ENCODE peak calls at places on chromosomes 3 and 15, in eight cellular contexts. One of them, this sample, is unnamed.
A peak's percentile ranks its signal among the peaks of the same experiment; 100 is the strongest.

GRCh38 chr3:15420871-15421270 is 6.5 kb downstream of the METTL6 start:
- DNase-seq in tibial artery: no peak
- DNase-seq in left ventricle myocardium inferior: no peak
- DNase-seq in mesendoderm: no peak
- DNase-seq in H1: no peak
- DNase-seq in right atrium auricular region: no peak
- DNase-seq in transverse colon: no peak
- DNase-seq in SJSA1: no peak
- DNase-seq in this sample: no peak

GRCh38 chr3:133851931-133852330 is 43.8 kb downstream of the RAB6B start:
- DNase-seq in tibial artery: no peak
- DNase-seq in left ventricle myocardium inferior: no peak
- DNase-seq in mesendoderm: no peak
- DNase-seq in H1: no peak
- DNase-seq in right atrium auricular region: no peak
- DNase-seq in transverse colon: no peak
- DNase-seq in SJSA1: no peak
- DNase-seq in this sample: no peak

GRCh38 chr3:73999501-73999900 is 374.8 kb upstream of the PDZRN3 start:
- DNase-seq in tibial artery: no peak
- DNase-seq in left ventricle myocardium inferior: no peak
- DNase-seq in mesendoderm: no peak
- DNase-seq in H1: no peak
- DNase-seq in right atrium auricular region: no peak
- DNase-seq in transverse colon: no peak
- DNase-seq in SJSA1: no peak
- DNase-seq in this sample: no peak

GRCh38 chr3:99866167-99866810 is 48.6 kb downstream of the CMSS1 start:
- DNase-seq in tibial artery: no peak
- DNase-seq in left ventricle myocardium inferior: no peak
- DNase-seq in mesendoderm: no peak
- DNase-seq in H1: no peak
- DNase-seq in right atrium auricular region: no peak
- DNase-seq in transverse colon: no peak
- DNase-seq in SJSA1: no peak
- DNase-seq in this sample: no peak

GRCh38 chr15:70535071-70535954 is 228.0 kb downstream of the UACA start:
- DNase-seq in tibial artery: no peak
- DNase-seq in left ventricle myocardium inferior: no peak
- DNase-seq in mesendoderm: no peak
- DNase-seq in H1: no peak
- DNase-seq in right atrium auricular region: peak; percentile 44
- DNase-seq in transverse colon: peak; percentile 41
- DNase-seq in SJSA1: no peak
- DNase-seq in this sample: no peak

GRCh38 chr3:129291487-129291886 is 12.8 kb downstream of the HMCES start:
- DNase-seq in tibial artery: no peak
- DNase-seq in left ventricle myocardium inferior: no peak
- DNase-seq in mesendoderm: no peak
- DNase-seq in H1: no peak
- DNase-seq in right atrium auricular region: no peak
- DNase-seq in transverse colon: no peak
- DNase-seq in SJSA1: no peak
- DNase-seq in this sample: no peak

GRCh38 chr3:24158756-24159155 is 213.7 kb downstream of the NR1D2 start:
- DNase-seq in tibial artery: no peak
- DNase-seq in left ventricle myocardium inferior: no peak
- DNase-seq in mesendoderm: peak; percentile 19
- DNase-seq in H1: no peak
- DNase-seq in right atrium auricular region: no peak
- DNase-seq in transverse colon: no peak
- DNase-seq in SJSA1: no peak
- DNase-seq in this sample: no peak

GRCh38 chr15:42707068-42707467 is 29.9 kb downstream of the CDAN1 start:
- DNase-seq in tibial artery: no peak
- DNase-seq in left ventricle myocardium inferior: no peak
- DNase-seq in mesendoderm: no peak
- DNase-seq in H1: no peak
- DNase-seq in right atrium auricular region: no peak
- DNase-seq in transverse colon: no peak
- DNase-seq in SJSA1: no peak
- DNase-seq in this sample: no peak

GRCh38 chr3:42749753-42750231 is 23.3 kb downstream of the CCDC13 start:
- DNase-seq in tibial artery: peak; percentile 69
- DNase-seq in left ventricle myocardium inferior: no peak
- DNase-seq in mesendoderm: peak; percentile 92
- DNase-seq in H1: no peak
- DNase-seq in right atrium auricular region: no peak
- DNase-seq in transverse colon: no peak
- DNase-seq in SJSA1: no peak
- DNase-seq in this sample: no peak

DNA sequence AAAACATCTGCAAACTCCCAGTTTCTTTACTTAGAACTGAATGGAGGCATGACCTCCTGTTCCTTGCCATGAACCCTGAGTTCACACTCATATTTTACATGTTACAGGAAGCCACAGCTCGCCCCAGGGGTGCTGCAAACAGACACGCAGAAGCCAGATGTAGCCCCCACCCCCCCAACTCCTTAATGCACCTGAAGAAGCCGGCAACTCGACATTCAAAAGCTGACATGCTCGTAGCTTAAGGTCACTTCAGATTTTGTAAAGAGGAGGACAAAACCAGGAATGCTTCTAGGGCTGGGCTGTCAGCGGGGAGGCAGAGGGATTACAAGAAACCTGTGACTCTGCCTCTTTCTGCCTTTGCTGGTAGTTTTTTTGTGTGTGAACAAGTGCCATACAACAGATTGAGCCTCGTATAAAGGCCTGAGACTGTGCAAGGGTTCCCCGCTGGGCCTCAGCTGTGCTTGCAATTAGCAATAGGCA is 42.0 kb upstream of the FEZF2 start:
- DNase-seq in tibial artery: no peak
- DNase-seq in left ventricle myocardium inferior: no peak
- DNase-seq in mesendoderm: peak; percentile 78
- DNase-seq in H1: peak; percentile 83
- DNase-seq in right atrium auricular region: no peak
- DNase-seq in transverse colon: no peak
- DNase-seq in SJSA1: no peak
- DNase-seq in this sample: no peak
- H3K27ac ChIP-seq in tibial artery: no peak overlapping the region
- H3K27ac ChIP-seq in left ventricle myocardium inferior: no peak overlapping the region
- H3K27ac ChIP-seq in mesendoderm: no peak overlapping the region
- H3K27ac ChIP-seq in H1: no peak overlapping the region
- H3K27ac ChIP-seq in right atrium auricular region: no peak overlapping the region
- H3K27ac ChIP-seq in transverse colon: no peak overlapping the region
- H3K27ac ChIP-seq in SJSA1: no peak overlapping the region
- H3K27ac ChIP-seq in this sample: no peak overlapping the region

DNA sequence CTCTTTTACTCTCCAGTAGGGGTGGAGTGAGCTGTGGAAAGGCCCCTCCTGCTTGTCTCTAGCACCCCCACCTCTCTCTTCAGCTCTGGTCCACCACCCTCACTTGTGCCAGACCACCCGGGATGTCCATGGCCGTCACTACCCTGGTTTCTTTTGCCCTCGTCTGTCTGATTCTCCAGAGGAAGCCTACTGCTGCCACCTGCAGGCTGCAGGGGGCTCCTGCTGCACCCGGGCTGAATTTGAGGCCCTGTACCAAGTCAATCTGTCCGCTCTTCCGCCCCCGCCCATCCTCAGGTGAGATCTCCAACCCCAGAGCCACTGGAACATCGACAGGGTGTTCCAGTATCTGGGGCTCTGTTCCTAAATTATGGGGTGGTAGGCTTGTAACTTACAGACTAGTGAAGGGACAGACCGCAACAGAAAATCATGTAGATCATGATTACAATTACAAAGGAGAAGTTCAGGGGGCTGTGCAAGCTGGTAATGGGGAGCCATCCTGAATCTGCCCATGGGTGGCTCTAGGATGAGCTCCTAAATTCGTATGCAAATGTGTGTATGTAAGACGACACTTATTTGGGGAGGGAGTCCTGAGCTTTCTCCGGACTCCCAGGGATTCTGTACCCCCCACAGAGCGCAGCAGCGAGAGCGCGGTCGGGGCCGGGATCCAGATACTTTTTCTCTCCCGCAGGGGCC is 683 bp upstream of the UNC45A start:
- DNase-seq in tibial artery: peak; percentile 92
- DNase-seq in left ventricle myocardium inferior: peak; percentile 84
- DNase-seq in mesendoderm: peak; percentile 93
- DNase-seq in H1: no peak
- DNase-seq in right atrium auricular region: peak; percentile 81
- DNase-seq in transverse colon: peak; percentile 93
- DNase-seq in SJSA1: peak; percentile 78
- DNase-seq in this sample: peak; percentile 91
- H3K4me1 ChIP-seq in tibial artery: peaks cover 52% of the 10 kb centered on the region
- H3K4me1 ChIP-seq in left ventricle myocardium inferior: peaks cover 65% of the 10 kb centered on the region
- H3K4me1 ChIP-seq in mesendoderm: peaks cover 1% of the 10 kb centered on the region
- H3K4me1 ChIP-seq in H1: peaks cover 6% of the 10 kb centered on the region
- H3K4me1 ChIP-seq in right atrium auricular region: peaks cover 52% of the 10 kb centered on the region
- H3K4me1 ChIP-seq in transverse colon: peaks cover 18% of the 10 kb centered on the region
- H3K4me1 ChIP-seq in SJSA1: peaks cover 38% of the 10 kb centered on the region
- H3K4me1 ChIP-seq in this sample: peaks cover 52% of the 10 kb centered on the region

GRCh38 chr15:64858136-64858535 is 16.4 kb downstream of the PLEKHO2 start:
- DNase-seq in tibial artery: no peak
- DNase-seq in left ventricle myocardium inferior: no peak
- DNase-seq in mesendoderm: no peak
- DNase-seq in H1: no peak
- DNase-seq in right atrium auricular region: no peak
- DNase-seq in transverse colon: no peak
- DNase-seq in SJSA1: no peak
- DNase-seq in this sample: no peak
- H3K27ac ChIP-seq in tibial artery: peak overlapping the region; percentile 79
- H3K27ac ChIP-seq in left ventricle myocardium inferior: peak overlapping the region; percentile 85
- H3K27ac ChIP-seq in mesendoderm: no peak overlapping the region
- H3K27ac ChIP-seq in H1: no peak overlapping the region
- H3K27ac ChIP-seq in right atrium auricular region: peak overlapping the region; percentile 73
- H3K27ac ChIP-seq in transverse colon: peak overlapping the region; percentile 85
- H3K27ac ChIP-seq in SJSA1: peak overlapping the region; percentile 97
- H3K27ac ChIP-seq in this sample: peak overlapping the region; percentile 61

GRCh38 chr15:55281517-55282227 is 7.9 kb downstream of the RAB27A start:
- DNase-seq in tibial artery: no peak
- DNase-seq in left ventricle myocardium inferior: no peak
- DNase-seq in mesendoderm: no peak
- DNase-seq in H1: no peak
- DNase-seq in right atrium auricular region: no peak
- DNase-seq in transverse colon: no peak
- DNase-seq in SJSA1: no peak
- DNase-seq in this sample: no peak
- H3K4me1 ChIP-seq in tibial artery: peaks cover 45% of the 10 kb centered on the region
- H3K4me1 ChIP-seq in left ventricle myocardium inferior: no peaks in the 10 kb centered on the region
- H3K4me1 ChIP-seq in mesendoderm: peaks cover 4% of the 10 kb centered on the region
- H3K4me1 ChIP-seq in H1: no peaks in the 10 kb centered on the region
- H3K4me1 ChIP-seq in right atrium auricular region: peaks cover 4% of the 10 kb centered on the region
- H3K4me1 ChIP-seq in transverse colon: peaks cover 5% of the 10 kb centered on the region
- H3K4me1 ChIP-seq in SJSA1: peaks cover 39% of the 10 kb centered on the region
- H3K4me1 ChIP-seq in this sample: peaks cover 83% of the 10 kb centered on the region

DNA sequence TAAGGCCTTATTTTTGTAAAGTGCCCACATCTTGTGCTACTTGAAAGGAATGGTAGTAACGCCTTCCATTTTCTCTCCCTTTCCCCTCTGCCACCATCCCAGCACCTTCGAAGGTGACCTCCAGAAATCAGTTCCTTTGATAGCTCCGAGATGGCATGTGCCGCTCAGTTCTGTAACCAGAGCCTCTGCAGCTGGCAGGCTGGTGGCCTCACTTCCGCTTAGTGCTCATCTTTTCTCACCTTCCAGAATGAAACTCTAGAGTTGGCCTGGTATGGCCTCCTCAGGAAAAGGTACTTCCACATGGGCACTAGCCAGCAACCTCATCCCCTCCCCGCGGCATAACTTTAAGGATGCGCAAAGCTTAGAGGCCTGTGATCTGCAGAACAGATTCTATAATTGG is 38.8 kb downstream of the ETV5 start:
- DNase-seq in tibial artery: no peak
- DNase-seq in left ventricle myocardium inferior: no peak
- DNase-seq in mesendoderm: no peak
- DNase-seq in H1: no peak
- DNase-seq in right atrium auricular region: no peak
- DNase-seq in transverse colon: no peak
- DNase-seq in SJSA1: no peak
- DNase-seq in this sample: no peak
- H3K27ac ChIP-seq in tibial artery: no peak overlapping the region
- H3K27ac ChIP-seq in left ventricle myocardium inferior: no peak overlapping the region
- H3K27ac ChIP-seq in mesendoderm: no peak overlapping the region
- H3K27ac ChIP-seq in H1: no peak overlapping the region
- H3K27ac ChIP-seq in right atrium auricular region: no peak overlapping the region
- H3K27ac ChIP-seq in transverse colon: no peak overlapping the region
- H3K27ac ChIP-seq in SJSA1: no peak overlapping the region
- H3K27ac ChIP-seq in this sample: no peak overlapping the region

GRCh38 chr15:57382969-57383368 is 6.7 kb downstream of the CGNL1 start:
- DNase-seq in tibial artery: no peak
- DNase-seq in left ventricle myocardium inferior: no peak
- DNase-seq in mesendoderm: peak; percentile 90
- DNase-seq in H1: no peak
- DNase-seq in right atrium auricular region: no peak
- DNase-seq in transverse colon: no peak
- DNase-seq in SJSA1: no peak
- DNase-seq in this sample: no peak

GRCh38 chr15:57384816-57385215 is 8.5 kb downstream of the CGNL1 start:
- DNase-seq in tibial artery: no peak
- DNase-seq in left ventricle myocardium inferior: no peak
- DNase-seq in mesendoderm: no peak
- DNase-seq in H1: no peak
- DNase-seq in right atrium auricular region: no peak
- DNase-seq in transverse colon: no peak
- DNase-seq in SJSA1: peak; percentile 51
- DNase-seq in this sample: no peak

GRCh38 chr15:57382222-57382621 is 5.9 kb downstream of the CGNL1 start:
- DNase-seq in tibial artery: no peak
- DNase-seq in left ventricle myocardium inferior: no peak
- DNase-seq in mesendoderm: no peak
- DNase-seq in H1: no peak
- DNase-seq in right atrium auricular region: no peak
- DNase-seq in transverse colon: no peak
- DNase-seq in SJSA1: no peak
- DNase-seq in this sample: no peak

GRCh38 chr15:57385923-57386390 is 9.7 kb downstream of the CGNL1 start:
- DNase-seq in tibial artery: no peak
- DNase-seq in left ventricle myocardium inferior: no peak
- DNase-seq in mesendoderm: peak; percentile 60
- DNase-seq in H1: no peak
- DNase-seq in right atrium auricular region: no peak
- DNase-seq in transverse colon: no peak
- DNase-seq in SJSA1: no peak
- DNase-seq in this sample: no peak

DNA sequence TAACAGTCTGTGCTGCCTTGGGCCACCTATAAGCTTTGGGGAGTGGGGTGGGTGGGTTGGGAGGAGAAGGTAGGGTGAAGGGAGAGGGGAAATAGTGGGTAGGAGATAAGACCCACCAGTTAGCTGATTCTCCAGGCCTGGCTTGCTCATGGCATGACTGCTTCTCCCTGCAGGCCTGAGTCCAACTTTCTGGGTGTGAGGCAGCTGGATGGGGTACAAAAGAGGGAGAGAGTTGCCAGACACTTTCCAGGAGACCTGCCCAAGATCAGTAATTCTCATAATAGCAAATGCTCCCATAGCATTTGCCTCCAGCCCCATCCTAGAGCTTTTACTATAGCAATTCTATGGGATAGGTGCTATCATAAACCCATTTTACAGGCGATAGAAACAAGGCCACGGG is 7.7 kb downstream of the CGNL1 start:
- DNase-seq in tibial artery: no peak
- DNase-seq in left ventricle myocardium inferior: no peak
- DNase-seq in mesendoderm: no peak
- DNase-seq in H1: no peak
- DNase-seq in right atrium auricular region: no peak
- DNase-seq in transverse colon: no peak
- DNase-seq in SJSA1: no peak
- DNase-seq in this sample: no peak
- H3K4me1 ChIP-seq in tibial artery: no peaks in the 10 kb centered on the region
- H3K4me1 ChIP-seq in left ventricle myocardium inferior: peaks cover 44% of the 10 kb centered on the region
- H3K4me1 ChIP-seq in mesendoderm: peaks cover 25% of the 10 kb centered on the region
- H3K4me1 ChIP-seq in H1: peaks cover 40% of the 10 kb centered on the region
- H3K4me1 ChIP-seq in right atrium auricular region: peaks cover 32% of the 10 kb centered on the region
- H3K4me1 ChIP-seq in transverse colon: no peaks in the 10 kb centered on the region
- H3K4me1 ChIP-seq in SJSA1: peaks cover 16% of the 10 kb centered on the region
- H3K4me1 ChIP-seq in this sample: peaks cover 72% of the 10 kb centered on the region

This sample was measured in lower lobe of right lung.